ENCODE peak calls at places on chromosomes 4 and X, in nine cellular contexts. M is upper lobe of right lung; V is tibial nerve; L is CD8-positive, alpha-beta T cell; I is suprapubic skin; K is astrocyte; P is lower lobe of right lung; E is transverse colon; O is neuronal stem cell. C is an unnamed sample.

GRCh38 chr4:177128306-177128705 is 181.4 kb upstream of the NEIL3 start:
- DNase-seq in M (no peak), V (no peak), L (no peak), I (no peak), K (peak; percentile 72), P (no peak), E (no peak), O (no peak), C (no peak)

GRCh38 chr4:183348136-183348535 is 25.9 kb upstream of the CLDN24 start:
- DNase-seq in M (peak; percentile 39), V (no peak), L (no peak), I (no peak), K (no peak), P (no peak), E (no peak), O (no peak), C (no peak)

GRCh38 chrX:28787206-28787605 is 200.0 kb downstream of the IL1RAPL1 start:
- DNase-seq in M (no peak), V (no peak), L (no peak), I (no peak), K (peak; percentile 83), P (no peak), E (no peak), O (no peak), C (no peak)

GRCh38 chrX:78545233-78545632 is 113.9 kb downstream of the RTL3 start:
- DNase-seq in M (no peak), V (no peak), L (no peak), I (no peak), K (no peak), P (no peak), E (no peak), O (no peak), C (no peak)

GRCh38 chr4:163415668-163416067 is 57.9 kb downstream of the TKTL2 start:
- DNase-seq in M (no peak), V (no peak), L (no peak), I (no peak), K (no peak), P (no peak), E (no peak), O (no peak), C (no peak)

GRCh38 chr4:185108669-185109068 is 34.4 kb upstream of the SLC25A4 start:
- DNase-seq in M (no peak), V (no peak), L (no peak), I (no peak), K (no peak), P (no peak), E (no peak), O (no peak), C (no peak)

GRCh38 chrX:135213200-135213844 is 38.5 kb upstream of the ETDA start:
- DNase-seq in M (no peak), V (no peak), L (no peak), I (no peak), K (no peak), P (no peak), E (no peak), O (no peak), C (no peak)

GRCh38 chr4:39785031-39785430 is 87.1 kb downstream of the UBE2K start:
- DNase-seq in M (no peak), V (no peak), L (no peak), I (no peak), K (no peak), P (no peak), E (no peak), O (no peak), C (no peak)

GRCh38 chrX:125846251-125846650 is 319.8 kb downstream of the DCAF12L2 start:
- DNase-seq in M (no peak), V (no peak), L (no peak), I (no peak), K (no peak), P (no peak), E (no peak), O (no peak), C (no peak)

GRCh38 chrX:106912864-106913263 is 7.3 kb upstream of the CLDN2 start:
- DNase-seq in M (no peak), V (no peak), L (no peak), I (no peak), K (peak; percentile 32), P (no peak), E (no peak), O (no peak), C (no peak)

GRCh38 chrX:11296051-11296450 is 2.8 kb downstream of the AMELX start:
- DNase-seq in M (no peak), V (no peak), L (no peak), I (no peak), K (no peak), P (no peak), E (no peak), O (no peak), C (no peak)

GRCh38 chr4:33882246-33882990 is 2361.9 kb downstream of the ARAP2 start:
- DNase-seq in M (no peak), V (no peak), L (no peak), I (no peak), K (peak; percentile 2), P (no peak), E (no peak), O (no peak), C (no peak)

GRCh38 chr4:77493829-77494551 is 111.6 kb upstream of the CXCL13 start:
- DNase-seq in M (no peak), V (no peak), L (no peak), I (no peak), K (no peak), P (no peak), E (no peak), O (no peak), C (no peak)

GRCh38 chr4:88441696-88442095 is 15.2 kb upstream of the HERC5 start:
- DNase-seq in M (no peak), V (no peak), L (no peak), I (no peak), K (no peak), P (no peak), E (no peak), O (no peak), C (no peak)

GRCh38 chr4:13348216-13348615 is 135.9 kb downstream of the RAB28 start:
- DNase-seq in M (no peak), V (no peak), L (no peak), I (no peak), K (no peak), P (no peak), E (no peak), O (no peak), C (no peak)

GRCh38 chr4:108159845-108160244 is 8.9 kb downstream of the LEF1 start:
- DNase-seq in M (no peak), V (no peak), L (no peak), I (no peak), K (no peak), P (no peak), E (no peak), O (no peak), C (no peak)

GRCh38 chr4:125787707-125788106 is 473.0 kb downstream of the FAT4 start:
- DNase-seq in M (no peak), V (no peak), L (no peak), I (no peak), K (no peak), P (no peak), E (no peak), O (no peak), C (no peak)

GRCh38 chr4:156642161-156642560 is 329.4 kb downstream of the PDGFC start:
- DNase-seq in M (no peak), V (no peak), L (no peak), I (no peak), K (peak; percentile 35), P (no peak), E (no peak), O (no peak), C (no peak)

GRCh38 chrX:109818921-109819320 is 85.9 kb upstream of the ACSL4 start:
- DNase-seq in M (no peak), V (no peak), L (no peak), I (no peak), K (peak; percentile 18), P (no peak), E (no peak), O (no peak), C (no peak)

GRCh38 chrX:335758-336155 is 17.2 kb upstream of the GTPBP6 start:
- DNase-seq in M (peak; percentile 51), V (no peak), L (no peak), I (no peak), K (no peak), P (no peak), E (no peak), O (no peak), C (no peak)

GRCh38 chr4:6984611-6985115 is 58.5 kb upstream of the TADA2B start:
- DNase-seq in M (no peak), V (no peak), L (no peak), I (no peak), K (no peak), P (no peak), E (no peak), O (no peak), C (no peak)
- H3K4me1 ChIP-seq in M (peaks cover 42% of the 10 kb centered on the region), V (peaks cover 31% of the 10 kb centered on the region), L (peaks cover 41% of the 10 kb centered on the region), I (peaks cover 44% of the 10 kb centered on the region), K (peaks cover 19% of the 10 kb centered on the region), P (peaks cover 51% of the 10 kb centered on the region), E (peaks cover 33% of the 10 kb centered on the region), O (peaks cover 17% of the 10 kb centered on the region), C (no peaks in the 10 kb centered on the region)

GRCh38 chrX:136797787-136798186 is 17.1 kb upstream of the ARHGEF6 start:
- DNase-seq in M (no peak), V (no peak), L (no peak), I (no peak), K (no peak), P (no peak), E (no peak), O (no peak), C (no peak)
- H3K4me3 ChIP-seq in M (no peak overlapping the region), V (no peak overlapping the region), L (no peak overlapping the region), I (no peak overlapping the region), K (no peak overlapping the region), P (no peak overlapping the region), E (no peak overlapping the region), O (no peak overlapping the region), C (no peak overlapping the region)

GRCh38 chrX:129037389-129037788 is 485.9 kb downstream of the SMARCA1 start:
- DNase-seq in M (no peak), V (no peak), L (no peak), I (no peak), K (no peak), P (no peak), E (no peak), O (no peak), C (no peak)
- H3K4me1 ChIP-seq in M (no peaks in the 10 kb centered on the region), V (no peaks in the 10 kb centered on the region), L (no peaks in the 10 kb centered on the region), I (no peaks in the 10 kb centered on the region), K (no peaks in the 10 kb centered on the region), P (no peaks in the 10 kb centered on the region), E (no peaks in the 10 kb centered on the region), O (peaks cover 2% of the 10 kb centered on the region), C (no peaks in the 10 kb centered on the region)

DNA sequence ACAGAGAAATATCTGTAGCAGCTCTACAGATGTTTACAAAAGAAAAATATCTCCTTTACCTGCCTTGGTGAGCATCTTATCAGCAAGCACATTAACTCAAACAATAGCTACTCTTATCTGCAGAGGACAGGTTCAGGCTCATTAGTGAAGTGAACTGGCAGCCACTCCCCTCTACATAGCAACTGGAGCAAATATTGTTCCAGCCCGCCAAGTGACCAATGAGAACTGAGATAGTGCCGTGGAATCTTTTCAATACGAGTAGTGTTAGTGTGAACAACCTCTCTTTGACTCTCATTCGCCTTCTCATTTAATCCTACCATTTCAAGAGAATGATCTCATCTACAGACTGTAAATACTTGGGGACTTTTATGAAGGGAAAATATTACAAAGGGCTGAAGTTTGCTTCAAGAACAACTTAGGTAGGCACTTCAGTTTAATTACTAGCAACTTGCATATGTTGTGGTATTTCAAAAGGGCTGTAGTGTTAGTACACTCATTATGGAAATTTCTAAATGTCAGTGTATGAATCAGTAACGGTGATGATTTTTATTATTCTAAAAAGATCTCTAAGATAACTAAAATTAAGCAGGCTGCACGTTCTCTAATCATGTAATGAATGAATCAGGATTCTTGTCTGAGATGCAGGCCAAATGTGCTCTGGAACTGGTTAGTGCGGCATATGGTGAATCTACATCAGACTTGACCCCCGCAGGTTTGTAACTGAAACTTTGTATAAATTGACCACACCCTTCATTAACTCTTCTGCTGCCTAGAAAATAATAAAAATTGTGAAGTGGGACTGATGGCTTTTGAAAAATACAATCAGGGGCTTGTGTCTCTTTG is 72.4 kb downstream of the PALLD start:
- DNase-seq in M (no peak), V (no peak), L (no peak), I (no peak), K (peak; percentile 54), P (no peak), E (peak; percentile 45), O (no peak), C (peak; percentile 32)
- H3K4me3 ChIP-seq in M (no peak overlapping the region), V (peak overlapping the region; percentile 5), L (no peak overlapping the region), I (peak overlapping the region; percentile 26), K (no peak overlapping the region), P (no peak overlapping the region), E (no peak overlapping the region), O (no peak overlapping the region), C (peak overlapping the region; percentile 33)